ENCODE peak calls at places on chromosome 18, in nine cellular contexts. V, S, W, N, L, A, G, M and U are unnamed samples.

GRCh38 chr18:50065527-50065926 is 129.4 kb downstream of the MYO5B start:
- DNase-seq in V (no peak), S (no peak), W (no peak), N (no peak), L (no peak), A (no peak), G (no peak), M (no peak), U (no peak)

GRCh38 chr18:35861367-35862114 is 110.9 kb upstream of the RMP24 start:
- DNase-seq in V (no peak), S (no peak), W (peak; percentile 13), N (peak; percentile 54), L (no peak), A (no peak), G (no peak), M (no peak), U (no peak)

GRCh38 chr18:63762518-63762917 is 12.7 kb upstream of the SERPINB7 start:
- DNase-seq in V (no peak), S (no peak), W (peak; percentile 14), N (no peak), L (no peak), A (no peak), G (no peak), M (peak; percentile 96), U (peak; percentile 36)

GRCh38 chr18:49031511-49032188 is 80.9 kb upstream of the SMAD7 start:
- DNase-seq in V (peak; percentile 13), S (no peak), W (no peak), N (peak; percentile 46), L (no peak), A (peak; percentile 24), G (no peak), M (no peak), U (no peak)

GRCh38 chr18:20971886-20972267 is 139.7 kb downstream of the ROCK1 start:
- DNase-seq in V (no peak), S (no peak), W (peak; percentile 51), N (no peak), L (no peak), A (no peak), G (no peak), M (peak; percentile 16), U (no peak)

GRCh38 chr18:45522371-45522770 is 92.9 kb upstream of the SLC14A2 start:
- DNase-seq in V (no peak), S (no peak), W (peak; percentile 61), N (no peak), L (no peak), A (no peak), G (no peak), M (peak; percentile 33), U (no peak)

GRCh38 chr18:55779461-55779710 is 191.4 kb upstream of the TCF4 start:
- DNase-seq in V (no peak), S (no peak), W (no peak), N (no peak), L (no peak), A (no peak), G (peak; percentile 36), M (peak; percentile 35), U (no peak)

GRCh38 chr18:46916551-46917107 is 678 bp downstream of the PIAS2 start:
- DNase-seq in V (peak; percentile 32), S (no peak), W (peak; percentile 47), N (peak; percentile 78), L (no peak), A (no peak), G (no peak), M (peak; percentile 36), U (no peak)

GRCh38 chr18:47316924-47317323 is 65.5 kb upstream of the SKOR2 start:
- DNase-seq in V (no peak), S (no peak), W (no peak), N (no peak), L (no peak), A (no peak), G (no peak), M (no peak), U (no peak)

GRCh38 chr18:54279477-54280205 is 10.3 kb downstream of the POLI start:
- DNase-seq in V (no peak), S (no peak), W (no peak), N (no peak), L (no peak), A (no peak), G (no peak), M (no peak), U (no peak)

GRCh38 chr18:4691836-4692235 is 236.7 kb upstream of the DLGAP1 start:
- DNase-seq in V (no peak), S (no peak), W (no peak), N (no peak), L (no peak), A (no peak), G (no peak), M (no peak), U (no peak)

GRCh38 chr18:24395049-24395780 is 2.4 kb downstream of the OSBPL1A start:
- DNase-seq in V (no peak), S (no peak), W (no peak), N (no peak), L (no peak), A (no peak), G (no peak), M (no peak), U (no peak)

GRCh38 chr18:73136134-73136533 is 268.3 kb upstream of the NETO1 start:
- DNase-seq in V (no peak), S (no peak), W (no peak), N (no peak), L (no peak), A (no peak), G (no peak), M (peak; percentile 21), U (no peak)

GRCh38 chr18:31685097-31686082 is 1.0 kb upstream of the B4GALT6 start:
- DNase-seq in V (peak; percentile 82), S (no peak), W (peak; percentile 88), N (peak; percentile 92), L (peak; percentile 63), A (peak; percentile 70), G (peak; percentile 66), M (peak; percentile 56), U (no peak)
- H3K27ac ChIP-seq in V (peak overlapping the region; percentile 85), S (no peak overlapping the region), W (peak overlapping the region; percentile 90), N (peak overlapping the region; percentile 52), L (peak overlapping the region; percentile 82), A (peak overlapping the region; percentile 81), G (peak overlapping the region; percentile 79), M (no peak overlapping the region), U (no peak overlapping the region)

DNA sequence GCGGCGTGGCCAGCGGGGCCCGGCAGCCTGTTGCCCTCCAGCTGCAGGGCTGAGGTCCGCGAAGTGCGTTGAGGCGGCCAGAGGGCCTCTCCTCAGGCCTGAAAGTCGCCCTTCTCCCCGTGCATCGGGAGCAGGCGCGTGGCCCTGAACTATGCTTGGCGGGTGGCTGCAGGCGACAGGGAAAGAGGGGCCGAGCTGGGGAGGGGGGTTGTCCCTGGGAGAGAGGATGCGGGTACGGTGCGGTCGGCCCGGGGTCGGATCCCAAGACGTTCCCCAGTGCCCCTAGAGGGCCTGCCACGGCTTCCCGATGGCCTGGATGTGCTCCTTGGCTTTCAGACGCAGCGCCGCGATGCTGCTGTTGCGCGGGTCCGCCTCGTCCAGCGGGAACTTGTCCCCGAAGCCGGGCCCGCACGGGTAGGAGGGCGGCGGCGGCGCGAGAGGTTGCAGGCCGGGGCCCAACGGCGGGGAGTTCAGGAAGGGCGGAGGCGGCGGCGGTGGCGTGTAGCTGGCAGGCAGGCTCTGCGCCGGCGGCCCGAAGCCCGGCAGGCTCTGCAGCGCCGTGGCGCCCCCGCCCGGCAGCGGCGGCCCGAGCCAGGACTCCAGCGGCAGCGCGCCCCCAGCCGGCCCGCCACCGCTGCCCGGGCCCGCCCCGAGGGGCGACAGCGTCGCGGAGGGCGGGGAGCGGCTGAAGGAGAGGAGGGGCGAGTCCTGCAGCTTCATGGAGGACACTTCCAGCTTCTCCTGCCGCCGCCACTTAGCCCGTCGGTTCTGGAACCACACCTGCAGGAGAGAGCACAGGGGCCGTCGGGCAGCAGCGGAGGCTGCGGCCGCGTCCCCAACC is 4.3 kb downstream of the RAX start:
- DNase-seq in V (no peak), S (no peak), W (peak; percentile 36), N (peak; percentile 94), L (no peak), A (no peak), G (no peak), M (no peak), U (no peak)
- TF ChIP-seq CTCF in V (no peak), S (no peak), W (no peak), N (peak; percentile 56), L (no peak), A (no peak), G (peak; percentile 10), M (peak; percentile 49), U (no peak)

GRCh38 chr18:62760403-62760734 is 45.0 kb downstream of the PHLPP1 start:
- DNase-seq in V (no peak), S (no peak), W (no peak), N (peak; percentile 68), L (no peak), A (no peak), G (no peak), M (no peak), U (no peak)
- H3K27ac ChIP-seq in V (no peak overlapping the region), S (no peak overlapping the region), W (no peak overlapping the region), N (no peak overlapping the region), L (no peak overlapping the region), A (no peak overlapping the region), G (no peak overlapping the region), M (peak overlapping the region; percentile 56), U (peak overlapping the region; percentile 43)

GRCh38 chr18:58542426-58543159 is 86.3 kb downstream of the ALPK2 start:
- DNase-seq in V (no peak), S (no peak), W (no peak), N (no peak), L (no peak), A (no peak), G (no peak), M (no peak), U (no peak)

GRCh38 chr18:58541789-58542425 is 87.0 kb downstream of the ALPK2 start:
- DNase-seq in V (no peak), S (no peak), W (peak; percentile 92), N (peak; percentile 64), L (no peak), A (no peak), G (no peak), M (peak; percentile 99), U (peak; percentile 95)

GRCh38 chr18:58539659-58540380 is 89.1 kb downstream of the ALPK2 start:
- DNase-seq in V (no peak), S (no peak), W (no peak), N (no peak), L (no peak), A (no peak), G (no peak), M (no peak), U (no peak)

GRCh38 chr18:58540381-58540943 is 88.4 kb downstream of the ALPK2 start:
- DNase-seq in V (no peak), S (no peak), W (no peak), N (no peak), L (no peak), A (no peak), G (no peak), M (no peak), U (no peak)

DNA sequence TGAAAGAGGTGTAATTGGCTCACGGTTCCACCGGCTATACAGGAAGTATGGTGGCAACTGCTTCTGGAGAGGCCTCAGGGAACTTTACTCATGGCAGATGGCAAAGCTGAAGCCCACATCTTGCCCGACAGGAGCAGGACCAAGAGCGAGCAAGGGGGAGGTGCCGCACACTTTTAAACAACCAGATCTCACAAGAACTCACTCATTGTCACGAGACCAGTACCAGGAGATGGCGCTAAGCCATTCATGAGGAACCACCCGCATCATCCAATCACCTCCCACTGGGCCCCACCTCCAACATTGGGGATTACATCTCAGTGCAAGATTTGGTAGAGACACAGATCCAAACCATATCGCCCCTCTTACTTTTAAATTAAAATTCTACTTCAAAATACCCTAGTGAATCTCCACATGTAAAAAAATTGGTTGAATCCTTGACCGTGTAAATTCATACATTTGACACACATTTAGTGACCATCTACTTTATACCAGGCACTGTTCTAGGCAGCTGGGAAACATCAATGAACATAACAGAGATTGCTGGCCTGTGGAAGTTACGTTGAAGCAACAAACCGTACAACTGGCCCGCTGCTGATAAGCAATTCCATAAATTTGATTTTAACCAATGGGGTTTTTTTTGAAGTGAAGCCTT is 87.6 kb downstream of the ALPK2 start:
- DNase-seq in V (no peak), S (no peak), W (peak; percentile 15), N (peak; percentile 85), L (no peak), A (no peak), G (no peak), M (peak; percentile 67), U (no peak)
- TF ChIP-seq CTCF in V (no peak), S (no peak), W (peak; percentile 15), N (peak; percentile 68), L (no peak), A (no peak), G (peak; percentile 8), M (peak; percentile 68), U (peak; percentile 12)